ENCODE peak calls at places on chromosomes 4 and X, in seven cellular contexts. One of them, this sample, is unnamed.

GRCh38 chr4:19381068-19381467 is 870.6 kb upstream of the SLIT2 start:
- DNase-seq in HFF-Myc: peak; percentile 17
- DNase-seq in psoas muscle: no peak
- DNase-seq in tibial nerve: no peak
- DNase-seq in right lobe of liver: no peak
- DNase-seq in ovary: no peak
- DNase-seq in choroid plexus epithelial cell: peak; percentile 77
- DNase-seq in this sample: peak; percentile 64

GRCh38 chr4:155789391-155789790 is 30.6 kb downstream of the GUCY1B1 start:
- DNase-seq in HFF-Myc: no peak
- DNase-seq in psoas muscle: no peak
- DNase-seq in tibial nerve: no peak
- DNase-seq in right lobe of liver: no peak
- DNase-seq in ovary: no peak
- DNase-seq in choroid plexus epithelial cell: no peak
- DNase-seq in this sample: no peak

GRCh38 chr4:33395731-33396485 is 2675.7 kb downstream of the PCDH7 start:
- DNase-seq in HFF-Myc: no peak
- DNase-seq in psoas muscle: no peak
- DNase-seq in tibial nerve: no peak
- DNase-seq in right lobe of liver: no peak
- DNase-seq in ovary: no peak
- DNase-seq in choroid plexus epithelial cell: no peak
- DNase-seq in this sample: no peak

GRCh38 chrX:10512258-10512657 is 108.1 kb downstream of the MID1 start:
- DNase-seq in HFF-Myc: no peak
- DNase-seq in psoas muscle: no peak
- DNase-seq in tibial nerve: no peak
- DNase-seq in right lobe of liver: no peak
- DNase-seq in ovary: no peak
- DNase-seq in choroid plexus epithelial cell: peak; percentile 39
- DNase-seq in this sample: peak; percentile 12

GRCh38 chr4:142846729-142847606 is 867 bp upstream of the INPP4B start:
- DNase-seq in HFF-Myc: no peak
- DNase-seq in psoas muscle: peak; percentile 55
- DNase-seq in tibial nerve: peak; percentile 24
- DNase-seq in right lobe of liver: peak; percentile 45
- DNase-seq in ovary: peak; percentile 38
- DNase-seq in choroid plexus epithelial cell: peak; percentile 15
- DNase-seq in this sample: peak; percentile 76

GRCh38 chr4:79390890-79391289 is 17.1 kb downstream of the GK2 start:
- DNase-seq in HFF-Myc: no peak
- DNase-seq in psoas muscle: no peak
- DNase-seq in tibial nerve: no peak
- DNase-seq in right lobe of liver: no peak
- DNase-seq in ovary: no peak
- DNase-seq in choroid plexus epithelial cell: no peak
- DNase-seq in this sample: no peak

GRCh38 chr4:150418757-150419410 is 163.1 kb upstream of the MAB21L2 start:
- DNase-seq in HFF-Myc: no peak
- DNase-seq in psoas muscle: no peak
- DNase-seq in tibial nerve: no peak
- DNase-seq in right lobe of liver: no peak
- DNase-seq in ovary: no peak
- DNase-seq in choroid plexus epithelial cell: no peak
- DNase-seq in this sample: no peak

GRCh38 chr4:119835511-119835910 is 206.9 kb upstream of the PDE5A start:
- DNase-seq in HFF-Myc: no peak
- DNase-seq in psoas muscle: no peak
- DNase-seq in tibial nerve: no peak
- DNase-seq in right lobe of liver: no peak
- DNase-seq in ovary: no peak
- DNase-seq in choroid plexus epithelial cell: peak; percentile 25
- DNase-seq in this sample: no peak

GRCh38 chr4:163165217-163166017 is 1.3 kb downstream of the NAF1 start:
- DNase-seq in HFF-Myc: no peak
- DNase-seq in psoas muscle: no peak
- DNase-seq in tibial nerve: no peak
- DNase-seq in right lobe of liver: no peak
- DNase-seq in ovary: no peak
- DNase-seq in choroid plexus epithelial cell: peak; percentile 23
- DNase-seq in this sample: peak; percentile 36

GRCh38 chr4:13322681-13323101 is 161.4 kb downstream of the RAB28 start:
- DNase-seq in HFF-Myc: peak; percentile 70
- DNase-seq in psoas muscle: no peak
- DNase-seq in tibial nerve: no peak
- DNase-seq in right lobe of liver: no peak
- DNase-seq in ovary: no peak
- DNase-seq in choroid plexus epithelial cell: peak; percentile 97
- DNase-seq in this sample: peak; percentile 4

GRCh38 chrX:107146670-107147069 is 28.0 kb upstream of the RBM41 start:
- DNase-seq in HFF-Myc: no peak
- DNase-seq in psoas muscle: no peak
- DNase-seq in tibial nerve: no peak
- DNase-seq in right lobe of liver: no peak
- DNase-seq in ovary: no peak
- DNase-seq in choroid plexus epithelial cell: peak; percentile 12
- DNase-seq in this sample: peak; percentile 83

GRCh38 chr4:101346312-101346561 is 1.1 kb downstream of the PPP3CA start:
- DNase-seq in HFF-Myc: no peak
- DNase-seq in psoas muscle: no peak
- DNase-seq in tibial nerve: no peak
- DNase-seq in right lobe of liver: no peak
- DNase-seq in ovary: no peak
- DNase-seq in choroid plexus epithelial cell: no peak
- DNase-seq in this sample: peak; percentile 18

GRCh38 chr4:111883557-111883999 is 261.7 kb upstream of the FAM241A start:
- DNase-seq in HFF-Myc: no peak
- DNase-seq in psoas muscle: no peak
- DNase-seq in tibial nerve: no peak
- DNase-seq in right lobe of liver: no peak
- DNase-seq in ovary: no peak
- DNase-seq in choroid plexus epithelial cell: peak; percentile 1
- DNase-seq in this sample: no peak

GRCh38 chr4:108155373-108155772 is 13.4 kb downstream of the LEF1 start:
- DNase-seq in HFF-Myc: no peak
- DNase-seq in psoas muscle: no peak
- DNase-seq in tibial nerve: no peak
- DNase-seq in right lobe of liver: no peak
- DNase-seq in ovary: no peak
- DNase-seq in choroid plexus epithelial cell: peak; percentile 37
- DNase-seq in this sample: peak; percentile 42

GRCh38 chr4:113289736-113290135 is 240.3 kb downstream of the ANK2 start:
- DNase-seq in HFF-Myc: no peak
- DNase-seq in psoas muscle: no peak
- DNase-seq in tibial nerve: no peak
- DNase-seq in right lobe of liver: no peak
- DNase-seq in ovary: no peak
- DNase-seq in choroid plexus epithelial cell: peak; percentile 62
- DNase-seq in this sample: no peak

GRCh38 chr4:176792348-176793059 is at the start of gene VEGFC:
- DNase-seq in HFF-Myc: no peak
- DNase-seq in psoas muscle: peak; percentile 78
- DNase-seq in tibial nerve: no peak
- DNase-seq in right lobe of liver: peak; percentile 53
- DNase-seq in ovary: peak; percentile 68
- DNase-seq in choroid plexus epithelial cell: peak; percentile 69
- DNase-seq in this sample: peak; percentile 84
- TF ChIP-seq CTCF in HFF-Myc: no peak
- TF ChIP-seq CTCF in psoas muscle: peak; percentile 36
- TF ChIP-seq CTCF in tibial nerve: no peak
- TF ChIP-seq CTCF in right lobe of liver: peak; percentile 32
- TF ChIP-seq CTCF in ovary: no peak
- TF ChIP-seq CTCF in choroid plexus epithelial cell: no peak
- TF ChIP-seq CTCF in this sample: peak; percentile 4

GRCh38 chrX:108396986-108397385 is 41.2 kb downstream of the COL4A6 start:
- DNase-seq in HFF-Myc: no peak
- DNase-seq in psoas muscle: no peak
- DNase-seq in tibial nerve: no peak
- DNase-seq in right lobe of liver: no peak
- DNase-seq in ovary: no peak
- DNase-seq in choroid plexus epithelial cell: no peak
- DNase-seq in this sample: no peak
- H3K4me3 ChIP-seq in HFF-Myc: no peak overlapping the region
- H3K4me3 ChIP-seq in psoas muscle: no peak overlapping the region
- H3K4me3 ChIP-seq in tibial nerve: no peak overlapping the region
- H3K4me3 ChIP-seq in right lobe of liver: no peak overlapping the region
- H3K4me3 ChIP-seq in ovary: no peak overlapping the region
- H3K4me3 ChIP-seq in choroid plexus epithelial cell: no peak overlapping the region
- H3K4me3 ChIP-seq in this sample: no peak overlapping the region

GRCh38 chr4:2799971-2800690 is 7.2 kb downstream of the SH3BP2 start:
- DNase-seq in HFF-Myc: no peak
- DNase-seq in psoas muscle: peak; percentile 59
- DNase-seq in tibial nerve: no peak
- DNase-seq in right lobe of liver: peak; percentile 50
- DNase-seq in ovary: peak; percentile 35
- DNase-seq in choroid plexus epithelial cell: peak; percentile 30
- DNase-seq in this sample: peak; percentile 39
- TF ChIP-seq CTCF in HFF-Myc: no peak
- TF ChIP-seq CTCF in psoas muscle: no peak
- TF ChIP-seq CTCF in tibial nerve: no peak
- TF ChIP-seq CTCF in right lobe of liver: no peak
- TF ChIP-seq CTCF in ovary: no peak
- TF ChIP-seq CTCF in choroid plexus epithelial cell: no peak
- TF ChIP-seq CTCF in this sample: no peak

GRCh38 chrX:46543441-46543840 is 1.8 kb downstream of the ZNF674 start:
- DNase-seq in HFF-Myc: no peak
- DNase-seq in psoas muscle: no peak
- DNase-seq in tibial nerve: no peak
- DNase-seq in right lobe of liver: no peak
- DNase-seq in ovary: no peak
- DNase-seq in choroid plexus epithelial cell: no peak
- DNase-seq in this sample: no peak

GRCh38 chrX:46551494-46552128 is 6.4 kb upstream of the ZNF674 start:
- DNase-seq in HFF-Myc: no peak
- DNase-seq in psoas muscle: no peak
- DNase-seq in tibial nerve: no peak
- DNase-seq in right lobe of liver: no peak
- DNase-seq in ovary: no peak
- DNase-seq in choroid plexus epithelial cell: peak; percentile 66
- DNase-seq in this sample: peak; percentile 34

GRCh38 chrX:46549914-46550313 is 4.7 kb upstream of the ZNF674 start:
- DNase-seq in HFF-Myc: no peak
- DNase-seq in psoas muscle: no peak
- DNase-seq in tibial nerve: no peak
- DNase-seq in right lobe of liver: no peak
- DNase-seq in ovary: no peak
- DNase-seq in choroid plexus epithelial cell: no peak
- DNase-seq in this sample: no peak

GRCh38 chrX:46545111-46546005 is at the start of gene ZNF674:
- DNase-seq in HFF-Myc: peak; percentile 72
- DNase-seq in psoas muscle: peak; percentile 96
- DNase-seq in tibial nerve: peak; percentile 83
- DNase-seq in right lobe of liver: peak; percentile 93
- DNase-seq in ovary: peak; percentile 92
- DNase-seq in choroid plexus epithelial cell: peak; percentile 93
- DNase-seq in this sample: peak; percentile 91

GRCh38 chrX:46547857-46548256 is 2.6 kb upstream of the ZNF674 start:
- DNase-seq in HFF-Myc: peak; percentile 10
- DNase-seq in psoas muscle: no peak
- DNase-seq in tibial nerve: no peak
- DNase-seq in right lobe of liver: no peak
- DNase-seq in ovary: no peak
- DNase-seq in choroid plexus epithelial cell: peak; percentile 72
- DNase-seq in this sample: peak; percentile 81
- H3K4me3 ChIP-seq in HFF-Myc: peak overlapping the region; percentile 88
- H3K4me3 ChIP-seq in psoas muscle: no peak overlapping the region
- H3K4me3 ChIP-seq in tibial nerve: no peak overlapping the region
- H3K4me3 ChIP-seq in right lobe of liver: no peak overlapping the region
- H3K4me3 ChIP-seq in ovary: no peak overlapping the region
- H3K4me3 ChIP-seq in choroid plexus epithelial cell: no peak overlapping the region
- H3K4me3 ChIP-seq in this sample: no peak overlapping the region

GRCh38 chr4:15694431-15694830 is 8.4 kb upstream of the BST1 start:
- DNase-seq in HFF-Myc: no peak
- DNase-seq in psoas muscle: no peak
- DNase-seq in tibial nerve: no peak
- DNase-seq in right lobe of liver: no peak
- DNase-seq in ovary: no peak
- DNase-seq in choroid plexus epithelial cell: no peak
- DNase-seq in this sample: peak; percentile 91

GRCh38 chr4:15691346-15692140 is 9.9 kb downstream of the FAM200B start:
- DNase-seq in HFF-Myc: peak; percentile 84
- DNase-seq in psoas muscle: no peak
- DNase-seq in tibial nerve: no peak
- DNase-seq in right lobe of liver: no peak
- DNase-seq in ovary: no peak
- DNase-seq in choroid plexus epithelial cell: peak; percentile 64
- DNase-seq in this sample: peak; percentile 58

GRCh38 chr4:15695764-15696163 is 7.1 kb upstream of the BST1 start:
- DNase-seq in HFF-Myc: no peak
- DNase-seq in psoas muscle: no peak
- DNase-seq in tibial nerve: no peak
- DNase-seq in right lobe of liver: no peak
- DNase-seq in ovary: no peak
- DNase-seq in choroid plexus epithelial cell: no peak
- DNase-seq in this sample: no peak

GRCh38 chr4:15696866-15697265 is 6.0 kb upstream of the BST1 start:
- DNase-seq in HFF-Myc: no peak
- DNase-seq in psoas muscle: no peak
- DNase-seq in tibial nerve: no peak
- DNase-seq in right lobe of liver: no peak
- DNase-seq in ovary: no peak
- DNase-seq in choroid plexus epithelial cell: no peak
- DNase-seq in this sample: no peak

DNA sequence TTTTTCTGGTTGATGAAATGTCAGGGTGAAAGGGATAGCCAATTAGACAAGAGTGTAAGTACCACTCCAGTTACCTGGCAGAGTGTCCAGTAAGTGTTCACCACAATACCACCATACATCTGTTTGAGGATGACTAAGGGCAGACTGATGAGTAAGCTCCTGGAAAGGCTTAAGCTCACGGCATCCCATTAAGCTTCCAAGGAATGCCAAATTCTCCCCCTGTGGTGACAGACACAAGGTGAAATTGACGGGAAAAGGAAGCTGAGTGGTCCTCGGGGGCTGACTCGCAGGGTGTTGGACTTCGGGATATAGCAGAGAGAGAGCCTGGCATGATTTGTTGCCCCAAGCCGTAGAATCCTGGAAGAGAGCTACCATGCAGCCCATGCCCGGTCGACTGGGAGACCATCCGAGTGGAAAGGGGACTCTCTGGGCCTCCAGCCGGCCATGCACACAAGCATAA is 7.6 kb upstream of the BST1 start:
- DNase-seq in HFF-Myc: peak; percentile 100
- DNase-seq in psoas muscle: no peak
- DNase-seq in tibial nerve: no peak
- DNase-seq in right lobe of liver: no peak
- DNase-seq in ovary: no peak
- DNase-seq in choroid plexus epithelial cell: peak; percentile 78
- DNase-seq in this sample: peak; percentile 92
- TF ChIP-seq CTCF in HFF-Myc: no peak
- TF ChIP-seq CTCF in psoas muscle: no peak
- TF ChIP-seq CTCF in tibial nerve: no peak
- TF ChIP-seq CTCF in right lobe of liver: no peak
- TF ChIP-seq CTCF in ovary: no peak
- TF ChIP-seq CTCF in choroid plexus epithelial cell: no peak
- TF ChIP-seq CTCF in this sample: no peak

This sample was measured in epithelial cell of esophagus.